ENCODE peak calls at places on chromosomes 4 and X, in seven cellular contexts. M is stomach, S is suprapubic skin, Q is HCT116, V is body of pancreas, I is ovary, O is uterus. P is an unnamed sample.

GRCh38 chrX:48826135-48826875 is at the start of gene ERAS:
- DNase-seq in M (no peak), I (no peak), S (no peak), O (no peak), Q (no peak), V (no peak), P (peak)

GRCh38 chr4:38368612-38369011 is 295.4 kb upstream of the KLF3 start:
- DNase-seq in Q (no peak), M (no peak), V (no peak), S (no peak), O (no peak), I (no peak), P (no peak)

GRCh38 chr4:160235771-160236170 is 1132.9 kb downstream of the RAPGEF2 start:
- DNase-seq in V (no peak), I (no peak), S (no peak), Q (no peak), O (no peak), M (no peak), P (no peak)

GRCh38 chrX:48713847-48714246 is 17.3 kb downstream of the SUV39H1 start:
- DNase-seq in S (no peak), I (no peak), V (no peak), O (no peak), M (no peak), Q (no peak), P (no peak)

GRCh38 chrX:40109288-40110008 is 11.7 kb upstream of the BCOR start:
- DNase-seq in S (no peak), M (peak), O (peak), V (peak), I (peak), Q (no peak), P (peak)

GRCh38 chrX:154082396-154083133 is 15.0 kb downstream of the MECP2 start:
- DNase-seq in I (no peak), V (no peak), Q (no peak), O (no peak), M (no peak), S (no peak), P (peak)

GRCh38 chrX:123607806-123608205 is 125.0 kb downstream of the THOC2 start:
- DNase-seq in M (no peak), I (no peak), V (no peak), Q (no peak), S (no peak), O (no peak), P (no peak)

GRCh38 chrX:110132450-110133114 is 129.7 kb downstream of the TMEM164 start:
- DNase-seq in V (no peak), O (no peak), M (no peak), Q (no peak), I (no peak), S (no peak), P (no peak)

GRCh38 chrX:25721564-25721963 is 416.6 kb upstream of the MAGEB18 start:
- DNase-seq in S (no peak), O (no peak), V (no peak), Q (no peak), M (no peak), I (no peak), P (peak)

GRCh38 chr4:139720806-139721205 is 55.2 kb downstream of the MGST2 start:
- DNase-seq in M (no peak), O (no peak), S (no peak), V (no peak), I (no peak), Q (no peak), P (no peak)

GRCh38 chr4:173217727-173218126 is 49.1 kb downstream of the GALNT7 start:
- DNase-seq in S (no peak), V (no peak), O (no peak), Q (no peak), M (no peak), I (no peak), P (peak)

GRCh38 chrX:151704023-151704663 is 8.9 kb downstream of the PRRG3 start:
- DNase-seq in Q (no peak), M (no peak), V (no peak), I (no peak), O (no peak), S (no peak), P (no peak)

GRCh38 chr4:105191621-105192210 is 45.0 kb downstream of the TET2 start:
- DNase-seq in O (no peak), M (no peak), S (no peak), I (no peak), Q (no peak), V (no peak), P (no peak)

GRCh38 chrX:31706456-31706855 is 634.6 kb upstream of the FTHL17 start:
- DNase-seq in S (no peak), V (no peak), Q (no peak), O (no peak), I (no peak), M (no peak), P (no peak)

GRCh38 chr4:183348706-183349659 is 26.8 kb upstream of the CLDN24 start:
- DNase-seq in M (no peak), O (no peak), I (no peak), Q (no peak), S (no peak), V (no peak), P (peak)

GRCh38 chr4:124737619-124738018 is 25.1 kb upstream of the ANKRD50 start:
- DNase-seq in V (no peak), S (no peak), Q (no peak), I (no peak), M (no peak), O (no peak), P (no peak)

GRCh38 chrX:106862972-106863688 is 40.0 kb downstream of the RIPPLY1 start:
- DNase-seq in Q (peak), I (no peak), O (no peak), M (peak), S (no peak), V (peak), P (peak)

GRCh38 chr4:88143504-88143903 is 14.9 kb downstream of the ABCG2 start:
- DNase-seq in M (no peak), V (no peak), S (no peak), O (no peak), I (no peak), Q (peak), P (peak)

GRCh38 chr4:121228851-121229250 is 64.7 kb upstream of the TNIP3 start:
- DNase-seq in V (no peak), S (no peak), I (no peak), O (no peak), Q (no peak), M (no peak), P (no peak)

GRCh38 chr4:43330288-43330687 is 437.8 kb downstream of the GRXCR1 start:
- DNase-seq in M (no peak), S (no peak), O (no peak), V (no peak), Q (no peak), I (no peak), P (no peak)

GRCh38 chr4:180134116-180134866 is 2108.9 kb upstream of the TENM3 start:
- DNase-seq in V (peak), I (no peak), M (no peak), Q (no peak), S (no peak), O (no peak), P (no peak)

GRCh38 chr4:154466336-154466735 is 25.3 kb downstream of the DCHS2 start:
- DNase-seq in M (no peak), V (no peak), Q (no peak), S (no peak), I (no peak), O (no peak), P (no peak)
- TF ChIP-seq POLR2A in M (no peak), V (no peak), Q (no peak), S (no peak), I (no peak), O (no peak), P (no peak)

DNA sequence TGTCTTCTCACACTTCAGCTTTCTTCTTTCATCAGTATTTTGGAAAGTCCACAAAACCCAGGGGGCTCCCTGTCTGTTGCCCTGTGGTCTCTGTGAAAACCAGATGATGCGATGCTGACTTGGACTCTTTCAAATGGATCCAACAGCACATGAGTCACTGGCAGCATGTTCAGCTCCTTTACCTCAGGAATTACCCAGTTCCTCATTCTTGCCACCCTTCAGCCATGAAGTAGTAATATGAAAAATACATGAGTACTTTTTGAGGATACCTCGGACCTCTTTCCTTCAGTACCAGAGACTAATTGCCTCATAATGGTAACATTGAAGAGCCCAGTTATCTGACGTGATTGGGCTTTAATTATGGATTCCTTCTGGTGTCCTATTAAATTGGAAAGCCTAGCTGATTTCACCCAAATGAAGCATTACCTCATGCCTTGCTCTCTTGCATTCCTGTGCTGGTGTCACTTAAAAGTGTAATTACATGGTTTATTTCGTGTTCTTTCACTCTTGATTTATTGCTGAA is 63.3 kb downstream of the NFKB1 start:
- DNase-seq in S (no peak), M (no peak), Q (no peak), O (no peak), I (no peak), V (no peak), P (no peak)
- TF ChIP-seq POLR2A in S (no peak), M (no peak), Q (no peak), O (no peak), I (no peak), V (no peak), P (no peak)

GRCh38 chr4:153522800-153523089 is 56.6 kb downstream of the TMEM131L start:
- DNase-seq in O (no peak), M (no peak), I (no peak), S (no peak), V (no peak), Q (no peak), P (no peak)
- TF ChIP-seq POLR2A in O (no peak), M (no peak), I (no peak), S (no peak), V (no peak), Q (no peak), P (no peak)

GRCh38 chr4:6198768-6199343 is 1.5 kb downstream of the JAKMIP1 start:
- DNase-seq in O (no peak), M (no peak), V (no peak), Q (no peak), S (peak), I (peak), P (peak)
- TF ChIP-seq POLR2A in O (no peak), M (no peak), V (no peak), Q (no peak), S (no peak), I (no peak), P (no peak)

P was measured in erythroblast.